ENCODE peak calls at places on chromosome 11, in ten cellular contexts. R is foreskin fibroblast; O is CD8-positive, alpha-beta T cell; V is CD14-positive monocyte; T is neural progenitor cell; N is GM20000; W is nephron progenitor cell; G is BE2C; J is IMR-90; I is cardiac muscle cell. L is an unnamed sample.

GRCh38 chr11:8913961-8914660 is 3.1 kb downstream of the AKIP1 start:
- DNase-seq in R (peak), O (peak), V (no peak), T (peak), N (peak), W (peak), G (peak), J (peak), I (peak), L (peak)

GRCh38 chr11:20353829-20354434 is 9.6 kb upstream of the HTATIP2 start:
- DNase-seq in R (no peak), O (peak), V (no peak), T (peak), N (peak), W (peak), G (peak), J (peak), I (peak), L (peak)

GRCh38 chr11:18707811-18708340 is 9.3 kb downstream of the TMEM86A start:
- DNase-seq in R (no peak), O (no peak), V (no peak), T (no peak), N (no peak), W (no peak), G (no peak), J (no peak), I (no peak), L (no peak)

GRCh38 chr11:8328231-8328794 is 64.6 kb upstream of the LMO1 start:
- DNase-seq in R (no peak), O (no peak), V (peak), T (no peak), N (no peak), W (no peak), G (no peak), J (no peak), I (no peak), L (no peak)

GRCh38 chr11:28231475-28231874 is 123.3 kb downstream of the METTL15 start:
- DNase-seq in R (no peak), O (no peak), V (no peak), T (no peak), N (no peak), W (no peak), G (no peak), J (peak), I (no peak), L (no peak)

GRCh38 chr11:32758291-32758690 is 36.2 kb downstream of the CCDC73 start:
- DNase-seq in R (no peak), O (no peak), V (no peak), T (no peak), N (no peak), W (no peak), G (no peak), J (no peak), I (no peak), L (no peak)

GRCh38 chr11:14424096-14424495 is 65.1 kb upstream of the RRAS2 start:
- DNase-seq in R (peak), O (no peak), V (no peak), T (no peak), N (no peak), W (no peak), G (no peak), J (peak), I (peak), L (no peak)

GRCh38 chr11:65448074-65448417 is 25.4 kb downstream of the NEAT1 start:
- DNase-seq in R (no peak), O (no peak), V (peak), T (no peak), N (no peak), W (no peak), G (no peak), J (peak), I (peak), L (no peak)

GRCh38 chr11:87081358-87081757 is 43.6 kb downstream of the TMEM135 start:
- DNase-seq in R (no peak), O (no peak), V (no peak), T (no peak), N (peak), W (no peak), G (no peak), J (no peak), I (no peak), L (no peak)

GRCh38 chr11:67592880-67593624 is 9.4 kb downstream of the GSTP1 start:
- DNase-seq in R (no peak), O (no peak), V (no peak), T (no peak), N (no peak), W (no peak), G (no peak), J (no peak), I (no peak), L (no peak)

GRCh38 chr11:128421577-128421976 is 165.8 kb downstream of the ETS1 start:
- DNase-seq in R (peak), O (no peak), V (no peak), T (peak), N (no peak), W (no peak), G (peak), J (peak), I (peak), L (no peak)

GRCh38 chr11:119643878-119644225 is 85.1 kb downstream of the NECTIN1 start:
- DNase-seq in R (no peak), O (no peak), V (no peak), T (no peak), N (no peak), W (no peak), G (no peak), J (no peak), I (no peak), L (no peak)

GRCh38 chr11:94558932-94559331 is 8.2 kb upstream of the PIWIL4 start:
- DNase-seq in R (no peak), O (no peak), V (no peak), T (no peak), N (no peak), W (no peak), G (no peak), J (no peak), I (no peak), L (no peak)

GRCh38 chr11:32500001-32500400 is 64.7 kb upstream of the WT1 start:
- DNase-seq in R (no peak), O (no peak), V (no peak), T (no peak), N (no peak), W (peak), G (no peak), J (no peak), I (no peak), L (no peak)

GRCh38 chr11:75547617-75548054 is 14.4 kb upstream of the SERPINH1 start:
- DNase-seq in R (peak), O (peak), V (no peak), T (peak), N (peak), W (peak), G (peak), J (peak), I (peak), L (peak)

GRCh38 chr11:32023370-32023964 is 67.4 kb upstream of the RCN1 start:
- DNase-seq in R (no peak), O (no peak), V (no peak), T (no peak), N (no peak), W (no peak), G (no peak), J (no peak), I (no peak), L (no peak)

GRCh38 chr11:66852466-66853241 is 4.2 kb upstream of the LRFN4 start:
- DNase-seq in R (no peak), O (no peak), V (peak), T (no peak), N (no peak), W (no peak), G (no peak), J (no peak), I (no peak), L (no peak)

GRCh38 chr11:64675417-64676252 is 47.4 kb downstream of the NRXN2 start:
- DNase-seq in R (peak), O (no peak), V (peak), T (no peak), N (peak), W (peak), G (peak), J (peak), I (peak), L (no peak)

GRCh38 chr11:57493507-57494503 is 21.7 kb downstream of the SLC43A1 start:
- DNase-seq in R (no peak), O (peak), V (no peak), T (peak), N (peak), W (peak), G (peak), J (peak), I (peak), L (peak)

GRCh38 chr11:69007978-69008381 is 5.1 kb downstream of the MRGPRF start:
- DNase-seq in R (no peak), O (no peak), V (peak), T (no peak), N (no peak), W (no peak), G (no peak), J (peak), I (peak), L (no peak)

GRCh38 chr11:64863381-64864060 is 14.9 kb downstream of the EHD1 start:
- DNase-seq in R (no peak), O (no peak), V (no peak), T (peak), N (no peak), W (no peak), G (no peak), J (no peak), I (peak), L (no peak)

GRCh38 chr11:7573558-7574296 is 59.9 kb downstream of the PPFIBP2 start:
- DNase-seq in R (no peak), O (no peak), V (no peak), T (no peak), N (no peak), W (peak), G (no peak), J (no peak), I (no peak), L (no peak)

GRCh38 chr11:67376421-67376820 is 3.0 kb upstream of the CLCF1 start:
- DNase-seq in R (no peak), O (no peak), V (peak), T (peak), N (no peak), W (no peak), G (no peak), J (no peak), I (no peak), L (no peak)

GRCh38 chr11:17906436-17906835 is 106.4 kb downstream of the SERGEF start:
- DNase-seq in R (no peak), O (no peak), V (no peak), T (peak), N (no peak), W (peak), G (peak), J (no peak), I (no peak), L (no peak)

GRCh38 chr11:35179466-35180135 is 40.6 kb downstream of the CD44 start:
- DNase-seq in R (no peak), O (no peak), V (no peak), T (no peak), N (no peak), W (no peak), G (no peak), J (peak), I (no peak), L (no peak)

GRCh38 chr11:134364261-134364660 is 32.5 kb downstream of the GLB1L2 start:
- DNase-seq in R (no peak), O (no peak), V (no peak), T (no peak), N (no peak), W (no peak), G (no peak), J (no peak), I (no peak), L (no peak)

GRCh38 chr11:17572359-17572690 is 25.3 kb downstream of the OTOG start:
- DNase-seq in R (no peak), O (no peak), V (peak), T (no peak), N (no peak), W (no peak), G (no peak), J (no peak), I (no peak), L (no peak)

GRCh38 chr11:47980093-47980906 is at the start of gene PTPRJ:
- DNase-seq in R (peak), O (peak), V (no peak), T (peak), N (peak), W (peak), G (peak), J (peak), I (peak), L (peak)

GRCh38 chr11:69352715-69353325 is 58.9 kb downstream of the MYEOV start:
- DNase-seq in R (peak), O (no peak), V (peak), T (no peak), N (no peak), W (no peak), G (no peak), J (peak), I (peak), L (no peak)

GRCh38 chr11:120563698-120564572 is 52.4 kb downstream of the GRIK4 start:
- DNase-seq in R (no peak), O (no peak), V (no peak), T (peak), N (no peak), W (peak), G (peak), J (no peak), I (peak), L (peak)

GRCh38 chr11:113644605-113645004 is 61.5 kb downstream of the TMPRSS5 start:
- DNase-seq in R (no peak), O (no peak), V (no peak), T (no peak), N (no peak), W (no peak), G (peak), J (no peak), I (peak), L (no peak)

GRCh38 chr11:19723572-19724342 is 11.1 kb downstream of the NAV2 start:
- DNase-seq in R (peak), O (peak), V (no peak), T (no peak), N (no peak), W (no peak), G (peak), J (peak), I (peak), L (no peak)

GRCh38 chr11:68033708-68034045 is 3.2 kb downstream of the NDUFS8 start:
- DNase-seq in R (no peak), O (no peak), V (no peak), T (no peak), N (no peak), W (no peak), G (no peak), J (no peak), I (no peak), L (no peak)

GRCh38 chr11:68373189-68373809 is 60.9 kb downstream of the LRP5 start:
- DNase-seq in R (peak), O (no peak), V (no peak), T (no peak), N (no peak), W (peak), G (peak), J (peak), I (peak), L (peak)

GRCh38 chr11:18245396-18245795 is 3.1 kb downstream of the SAA2 start:
- DNase-seq in R (no peak), O (no peak), V (no peak), T (no peak), N (no peak), W (no peak), G (no peak), J (no peak), I (no peak), L (no peak)

GRCh38 chr11:30488304-30488998 is 97.7 kb downstream of the MPPED2 start:
- DNase-seq in R (no peak), O (no peak), V (no peak), T (no peak), N (no peak), W (no peak), G (no peak), J (peak), I (peak), L (no peak)

GRCh38 chr11:73296501-73297230 is 11.4 kb upstream of the ARHGEF17 start:
- DNase-seq in R (no peak), O (no peak), V (no peak), T (no peak), N (no peak), W (no peak), G (no peak), J (no peak), I (no peak), L (no peak)

GRCh38 chr11:101441747-101442146 is 142.1 kb downstream of the TRPC6 start:
- DNase-seq in R (peak), O (no peak), V (no peak), T (no peak), N (no peak), W (no peak), G (no peak), J (no peak), I (no peak), L (no peak)

GRCh38 chr11:44977493-44977984 is 26.9 kb upstream of the TP53I11 start:
- DNase-seq in R (no peak), O (no peak), V (no peak), T (peak), N (no peak), W (no peak), G (no peak), J (peak), I (peak), L (no peak)
- TF ChIP-seq CTCF in R (peak), O (no peak), V (peak), T (peak), N (no peak), W (peak), G (peak), J (peak), I (peak), L (peak)

GRCh38 chr11:78040691-78041379 is 17.8 kb upstream of the KCTD14 start:
- DNase-seq in R (no peak), O (no peak), V (no peak), T (no peak), N (no peak), W (no peak), G (peak), J (no peak), I (no peak), L (no peak)
- TF ChIP-seq CTCF in R (no peak), O (no peak), V (no peak), T (no peak), N (no peak), W (no peak), G (no peak), J (no peak), I (no peak), L (no peak)

GRCh38 chr11:102590646-102591045 is 34.5 kb downstream of the MMP20 start:
- DNase-seq in R (no peak), O (no peak), V (no peak), T (no peak), N (no peak), W (no peak), G (no peak), J (no peak), I (no peak), L (no peak)

GRCh38 chr11:102596578-102596977 is 28.6 kb downstream of the MMP20 start:
- DNase-seq in R (no peak), O (no peak), V (no peak), T (no peak), N (no peak), W (no peak), G (no peak), J (no peak), I (no peak), L (no peak)

GRCh38 chr11:102589047-102589459 is 36.1 kb downstream of the MMP20 start:
- DNase-seq in R (no peak), O (no peak), V (no peak), T (no peak), N (peak), W (no peak), G (no peak), J (no peak), I (no peak), L (no peak)

GRCh38 chr11:102591160-102591718 is 33.9 kb downstream of the MMP20 start:
- DNase-seq in R (no peak), O (no peak), V (no peak), T (no peak), N (no peak), W (no peak), G (no peak), J (no peak), I (no peak), L (no peak)

DNA sequence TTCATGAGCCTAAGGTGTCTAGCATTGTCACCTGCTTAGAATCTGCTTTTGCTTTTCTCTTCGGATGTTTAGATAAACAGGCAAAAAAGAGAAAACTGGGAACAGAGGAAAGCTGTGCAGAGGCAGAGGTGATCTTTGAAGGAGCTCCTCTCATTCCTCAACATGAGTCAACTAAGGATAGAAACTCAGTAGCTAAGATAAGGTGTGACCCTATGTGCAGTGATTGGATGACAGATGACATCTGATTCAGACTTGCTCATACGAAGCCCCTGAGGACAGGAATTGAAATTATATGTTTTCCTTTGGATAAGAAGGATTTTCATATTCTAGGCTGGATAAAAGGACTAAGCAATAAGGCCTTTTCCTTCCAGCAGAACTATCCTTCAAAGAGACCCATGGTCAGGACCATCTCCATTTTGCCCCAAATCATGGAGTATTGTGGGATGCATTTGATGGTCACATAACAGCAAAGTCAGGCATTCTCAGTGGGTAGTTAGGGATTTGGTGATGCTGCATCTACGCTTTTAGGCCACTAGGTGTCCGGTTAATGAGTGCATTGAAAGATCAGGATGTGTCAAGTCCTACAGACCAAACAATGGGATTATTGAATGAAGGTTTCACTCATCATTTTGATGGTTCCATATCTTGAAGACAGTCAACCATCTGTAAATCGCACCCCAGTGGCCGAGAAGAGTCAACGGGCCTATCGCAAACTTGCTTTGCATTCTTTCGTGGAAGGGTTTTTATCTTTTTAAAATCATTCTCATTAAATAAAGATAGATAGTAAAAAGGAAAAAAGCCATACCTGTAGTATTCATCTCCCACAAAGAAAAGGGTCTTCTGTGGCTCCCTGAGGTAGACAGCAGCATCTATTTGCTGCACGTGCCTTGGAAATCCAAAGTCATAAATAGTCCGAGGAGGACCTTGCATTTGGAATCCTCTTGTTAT is 32.2 kb downstream of the MMP20 start:
- DNase-seq in R (no peak), O (no peak), V (no peak), T (peak), N (no peak), W (no peak), G (no peak), J (peak), I (peak), L (no peak)
- TF ChIP-seq CTCF in R (peak), O (no peak), V (peak), T (peak), N (peak), W (peak), G (peak), J (peak), I (peak), L (peak)

GRCh38 chr11:46675288-46675851 is 25.0 kb downstream of the ARHGAP1 start:
- DNase-seq in R (peak), O (no peak), V (peak), T (no peak), N (no peak), W (no peak), G (no peak), J (peak), I (peak), L (no peak)
- TF ChIP-seq CTCF in R (no peak), O (no peak), V (no peak), T (no peak), N (no peak), W (no peak), G (no peak), J (no peak), I (no peak), L (no peak)

GRCh38 chr11:61425367-61426131 is 4.2 kb downstream of the CPSF7 start:
- DNase-seq in R (no peak), O (no peak), V (no peak), T (no peak), N (no peak), W (no peak), G (no peak), J (no peak), I (no peak), L (no peak)

GRCh38 chr11:61429691-61430582 is at the start of the genes CPSF7 and SDHAF2:
- DNase-seq in R (peak), O (peak), V (peak), T (peak), N (peak), W (peak), G (peak), J (peak), I (peak), L (peak)

GRCh38 chr11:61429346-61429690 is 457 bp downstream of the CPSF7 start:
- DNase-seq in R (peak), O (peak), V (no peak), T (peak), N (peak), W (peak), G (peak), J (peak), I (peak), L (peak)
- TF ChIP-seq CTCF in R (no peak), O (no peak), V (no peak), T (peak), N (peak), W (no peak), G (peak), J (peak), I (peak), L (peak)

GRCh38 chr11:126115820-126116319 is 53.2 kb upstream of the CDON start:
- DNase-seq in R (peak), O (no peak), V (no peak), T (peak), N (no peak), W (peak), G (peak), J (peak), I (peak), L (no peak)
- TF ChIP-seq CTCF in R (no peak), O (no peak), V (no peak), T (peak), N (no peak), W (no peak), G (peak), J (peak), I (peak), L (peak)

GRCh38 chr11:123429336-123429735 is 733 bp upstream of the GRAMD1B start:
- DNase-seq in R (peak), O (no peak), V (no peak), T (no peak), N (no peak), W (no peak), G (no peak), J (peak), I (no peak), L (no peak)
- TF ChIP-seq CTCF in R (no peak), O (no peak), V (no peak), T (no peak), N (no peak), W (no peak), G (no peak), J (no peak), I (no peak), L (no peak)

L was measured in neural crest cell.